ENCODE peak calls at places on chromosomes 16 and 17, in six cellular contexts. D, A, P, N, W and E are unnamed samples.

GRCh38 chr16:85090166-85090565 is 22.1 kb downstream of the CIBAR2 start:
- DNase-seq in D (no peak), A (no peak), P (no peak), N (no peak), W (no peak), E (no peak)

GRCh38 chr16:29891525-29892457 is 7.6 kb downstream of the SEZ6L2 start:
- DNase-seq in D (no peak), A (peak), P (no peak), N (no peak), W (no peak), E (no peak)

GRCh38 chr16:82167670-82168069 is 2.4 kb downstream of the MPHOSPH6 start:
- DNase-seq in D (no peak), A (no peak), P (no peak), N (no peak), W (no peak), E (no peak)

GRCh38 chr16:9039208-9039607 is 52.2 kb upstream of the HAPSTR1 start:
- DNase-seq in D (no peak), A (no peak), P (no peak), N (peak), W (no peak), E (no peak)

GRCh38 chr17:76091526-76092285 is 11.9 kb downstream of the EXOC7 start:
- DNase-seq in D (no peak), A (no peak), P (no peak), N (no peak), W (no peak), E (no peak)

GRCh38 chr17:81973432-81973831 is 4.0 kb upstream of the ASPSCR1 start:
- DNase-seq in D (no peak), A (no peak), P (no peak), N (no peak), W (no peak), E (no peak)

GRCh38 chr16:59683709-59684108 is 949.6 kb upstream of the GOT2 start:
- DNase-seq in D (no peak), A (no peak), P (no peak), N (no peak), W (no peak), E (no peak)

GRCh38 chr17:59361386-59361785 is 29.9 kb downstream of the YPEL2 start:
- DNase-seq in D (no peak), A (no peak), P (no peak), N (peak), W (no peak), E (peak)

GRCh38 chr17:17904171-17905035 is 67.6 kb upstream of the SREBF1 start:
- DNase-seq in D (no peak), A (no peak), P (no peak), N (peak), W (no peak), E (no peak)

GRCh38 chr17:42361781-42362186 is 26.5 kb downstream of the STAT3 start:
- DNase-seq in D (peak), A (no peak), P (peak), N (no peak), W (no peak), E (no peak)

GRCh38 chr16:72677662-72678447 is 370.1 kb downstream of the ZFHX3 start:
- DNase-seq in D (no peak), A (no peak), P (peak), N (peak), W (no peak), E (peak)

GRCh38 chr17:60959696-60960095 is 282.0 kb downstream of the BCAS3 start:
- DNase-seq in D (no peak), A (no peak), P (no peak), N (peak), W (no peak), E (no peak)

GRCh38 chr17:19311016-19311415 is 51.5 kb downstream of the B9D1 start:
- DNase-seq in D (no peak), A (no peak), P (no peak), N (no peak), W (no peak), E (no peak)

GRCh38 chr17:67818110-67819002 is 6.9 kb upstream of the BPTF start:
- DNase-seq in D (no peak), A (no peak), P (no peak), N (no peak), W (no peak), E (no peak)

GRCh38 chr16:12735805-12736204 is 67.9 kb downstream of the CPPED1 start:
- DNase-seq in D (no peak), A (no peak), P (no peak), N (no peak), W (no peak), E (no peak)

GRCh38 chr17:74485841-74486240 is 19.4 kb downstream of the CD300A start:
- DNase-seq in D (no peak), A (no peak), P (no peak), N (no peak), W (no peak), E (no peak)